ENCODE peak calls at places on chromosomes 12 and 14, in seven cellular contexts. One of them, this sample, is unnamed. For H3K4me1 and H3K36me3, the result is how much of the 10 kb centered on the place peaks cover.

GRCh38 chr12:78121969-78122610 is 291.4 kb downstream of the NAV3 start:
- DNase-seq in tibial nerve: no peak
- DNase-seq in colonic mucosa: no peak
- DNase-seq in CD8-positive, alpha-beta T cell: no peak
- DNase-seq in kidney: peak
- DNase-seq in GM23248: peak
- DNase-seq in fibroblast of lung: peak
- DNase-seq in this sample: no peak

GRCh38 chr12:129520736-129521135 is 383.1 kb downstream of the TMEM132D start:
- DNase-seq in fibroblast of lung: peak
- DNase-seq in colonic mucosa: no peak
- DNase-seq in GM23248: no peak
- DNase-seq in kidney: no peak
- DNase-seq in tibial nerve: no peak
- DNase-seq in CD8-positive, alpha-beta T cell: no peak
- DNase-seq in this sample: no peak

GRCh38 chr14:92356677-92357076 is 33.7 kb downstream of the SLC24A4 start:
- DNase-seq in colonic mucosa: no peak
- DNase-seq in kidney: no peak
- DNase-seq in tibial nerve: no peak
- DNase-seq in fibroblast of lung: no peak
- DNase-seq in CD8-positive, alpha-beta T cell: no peak
- DNase-seq in GM23248: no peak
- DNase-seq in this sample: no peak

GRCh38 chr12:3683670-3684069 is 69.2 kb downstream of the CRACR2A start:
- DNase-seq in colonic mucosa: no peak
- DNase-seq in GM23248: peak
- DNase-seq in kidney: no peak
- DNase-seq in fibroblast of lung: peak
- DNase-seq in CD8-positive, alpha-beta T cell: no peak
- DNase-seq in tibial nerve: no peak
- DNase-seq in this sample: no peak

GRCh38 chr14:103932791-103933490 is 4.7 kb downstream of the TDRD9 start:
- DNase-seq in tibial nerve: no peak
- DNase-seq in GM23248: no peak
- DNase-seq in CD8-positive, alpha-beta T cell: no peak
- DNase-seq in fibroblast of lung: no peak
- DNase-seq in kidney: no peak
- DNase-seq in colonic mucosa: no peak
- DNase-seq in this sample: no peak

GRCh38 chr14:28468191-28469151 is 298.1 kb upstream of the FOXG1 start:
- DNase-seq in fibroblast of lung: peak
- DNase-seq in kidney: no peak
- DNase-seq in GM23248: no peak
- DNase-seq in colonic mucosa: no peak
- DNase-seq in tibial nerve: no peak
- DNase-seq in CD8-positive, alpha-beta T cell: no peak
- DNase-seq in this sample: no peak

GRCh38 chr14:68661226-68662225 is 131.3 kb downstream of the ZFP36L1 start:
- DNase-seq in tibial nerve: no peak
- DNase-seq in GM23248: no peak
- DNase-seq in CD8-positive, alpha-beta T cell: no peak
- DNase-seq in kidney: no peak
- DNase-seq in colonic mucosa: no peak
- DNase-seq in fibroblast of lung: no peak
- DNase-seq in this sample: no peak

GRCh38 chr14:20469890-20470858 is 968 bp downstream of the PNP start:
- DNase-seq in colonic mucosa: peak
- DNase-seq in tibial nerve: no peak
- DNase-seq in GM23248: peak
- DNase-seq in fibroblast of lung: peak
- DNase-seq in kidney: peak
- DNase-seq in CD8-positive, alpha-beta T cell: peak
- DNase-seq in this sample: peak

GRCh38 chr12:107590369-107591094 is 95.1 kb upstream of the PWP1 start:
- DNase-seq in GM23248: peak
- DNase-seq in tibial nerve: no peak
- DNase-seq in fibroblast of lung: no peak
- DNase-seq in colonic mucosa: no peak
- DNase-seq in CD8-positive, alpha-beta T cell: no peak
- DNase-seq in kidney: no peak
- DNase-seq in this sample: no peak

GRCh38 chr14:70665448-70666363 is 24.0 kb downstream of the TTC9 start:
- DNase-seq in kidney: peak
- DNase-seq in CD8-positive, alpha-beta T cell: no peak
- DNase-seq in fibroblast of lung: no peak
- DNase-seq in colonic mucosa: peak
- DNase-seq in GM23248: peak
- DNase-seq in tibial nerve: no peak
- DNase-seq in this sample: no peak

GRCh38 chr14:64944861-64945260 is 2.3 kb upstream of the GPX2 start:
- DNase-seq in GM23248: no peak
- DNase-seq in CD8-positive, alpha-beta T cell: no peak
- DNase-seq in fibroblast of lung: no peak
- DNase-seq in tibial nerve: no peak
- DNase-seq in kidney: peak
- DNase-seq in colonic mucosa: peak
- DNase-seq in this sample: no peak

GRCh38 chr14:64943981-64944520 is 1.5 kb upstream of the GPX2 start:
- DNase-seq in CD8-positive, alpha-beta T cell: no peak
- DNase-seq in kidney: peak
- DNase-seq in tibial nerve: no peak
- DNase-seq in GM23248: no peak
- DNase-seq in colonic mucosa: peak
- DNase-seq in fibroblast of lung: no peak
- DNase-seq in this sample: no peak

GRCh38 chr14:64943556-64943955 is 1.0 kb upstream of the GPX2 start:
- DNase-seq in GM23248: no peak
- DNase-seq in fibroblast of lung: no peak
- DNase-seq in tibial nerve: no peak
- DNase-seq in kidney: peak
- DNase-seq in colonic mucosa: peak
- DNase-seq in CD8-positive, alpha-beta T cell: no peak
- DNase-seq in this sample: no peak

GRCh38 chr14:64940336-64940910 is 2.1 kb downstream of the GPX2 start:
- DNase-seq in kidney: peak
- DNase-seq in tibial nerve: no peak
- DNase-seq in CD8-positive, alpha-beta T cell: no peak
- DNase-seq in colonic mucosa: no peak
- DNase-seq in fibroblast of lung: no peak
- DNase-seq in GM23248: no peak
- DNase-seq in this sample: no peak

DNA sequence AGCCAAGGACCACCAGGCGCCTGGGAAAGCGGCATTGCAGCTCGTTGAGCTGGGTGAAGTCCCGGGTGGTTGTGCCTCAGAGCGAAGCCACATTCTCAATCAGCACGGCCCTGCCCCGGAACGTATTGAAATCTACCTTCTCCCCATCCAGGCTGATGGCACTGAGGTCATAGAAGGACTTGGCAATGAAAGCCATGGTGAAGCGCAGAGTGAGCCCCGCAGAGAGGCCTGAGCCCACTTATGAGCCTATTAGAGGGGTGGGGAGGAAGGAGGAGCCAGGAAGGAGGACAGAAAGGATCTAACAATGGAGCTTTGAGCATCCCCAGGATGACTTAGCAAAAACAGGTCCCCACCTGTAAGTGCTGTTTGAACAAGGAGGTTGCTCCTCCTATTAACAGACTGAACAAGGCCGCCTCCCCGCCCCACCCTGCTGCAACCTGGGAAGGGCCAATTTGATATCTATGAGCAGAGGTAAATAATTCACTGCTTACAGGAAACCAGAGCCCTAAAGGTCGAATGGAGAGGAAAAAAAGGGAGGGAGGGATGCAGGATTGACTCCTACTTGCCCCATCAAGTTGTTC is at the start of gene GPX2:
- DNase-seq in CD8-positive, alpha-beta T cell: no peak
- DNase-seq in kidney: peak
- DNase-seq in colonic mucosa: peak
- DNase-seq in GM23248: no peak
- DNase-seq in fibroblast of lung: no peak
- DNase-seq in tibial nerve: no peak
- DNase-seq in this sample: no peak
- H3K4me1 ChIP-seq in CD8-positive, alpha-beta T cell: under half
- H3K4me1 ChIP-seq in kidney: under half
- H3K4me1 ChIP-seq in colonic mucosa: under half
- H3K4me1 ChIP-seq in GM23248: under half
- H3K4me1 ChIP-seq in fibroblast of lung: under half
- H3K4me1 ChIP-seq in tibial nerve: under half
- H3K4me1 ChIP-seq in this sample: under half

GRCh38 chr14:21521526-21521925 is 4.6 kb downstream of the SALL2 start:
- DNase-seq in kidney: no peak
- DNase-seq in colonic mucosa: no peak
- DNase-seq in GM23248: peak
- DNase-seq in CD8-positive, alpha-beta T cell: no peak
- DNase-seq in fibroblast of lung: peak
- DNase-seq in tibial nerve: no peak
- DNase-seq in this sample: no peak

GRCh38 chr14:21524575-21525518 is 1.3 kb downstream of the SALL2 start:
- DNase-seq in GM23248: no peak
- DNase-seq in tibial nerve: no peak
- DNase-seq in colonic mucosa: no peak
- DNase-seq in CD8-positive, alpha-beta T cell: no peak
- DNase-seq in kidney: no peak
- DNase-seq in fibroblast of lung: no peak
- DNase-seq in this sample: no peak

GRCh38 chr14:21523203-21523602 is 2.9 kb downstream of the SALL2 start:
- DNase-seq in fibroblast of lung: no peak
- DNase-seq in GM23248: no peak
- DNase-seq in CD8-positive, alpha-beta T cell: no peak
- DNase-seq in kidney: no peak
- DNase-seq in colonic mucosa: no peak
- DNase-seq in tibial nerve: no peak
- DNase-seq in this sample: no peak

GRCh38 chr14:21518725-21519124 is 7.4 kb downstream of the SALL2 start:
- DNase-seq in fibroblast of lung: no peak
- DNase-seq in GM23248: no peak
- DNase-seq in kidney: no peak
- DNase-seq in tibial nerve: no peak
- DNase-seq in colonic mucosa: no peak
- DNase-seq in CD8-positive, alpha-beta T cell: no peak
- DNase-seq in this sample: no peak

DNA sequence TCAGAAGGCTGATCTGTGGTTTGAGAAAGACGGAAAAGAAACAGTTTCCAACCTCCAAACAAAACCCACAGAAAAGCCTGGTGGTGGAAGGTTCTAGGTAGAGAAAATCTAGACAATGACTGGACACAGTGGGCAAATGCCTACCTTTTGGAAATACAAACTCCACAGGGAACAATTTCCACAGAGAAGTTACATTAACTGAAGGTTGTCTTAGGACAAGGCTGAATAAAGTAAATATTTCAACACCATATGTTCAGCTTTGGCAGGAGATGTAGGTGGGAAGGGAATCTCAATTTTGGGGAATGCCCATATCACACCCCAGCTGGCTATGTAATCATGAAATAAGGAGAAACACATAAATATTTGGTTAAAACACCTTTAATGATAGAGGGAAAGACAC is 5.4 kb downstream of the SALL2 start:
- DNase-seq in tibial nerve: no peak
- DNase-seq in colonic mucosa: no peak
- DNase-seq in GM23248: no peak
- DNase-seq in CD8-positive, alpha-beta T cell: no peak
- DNase-seq in fibroblast of lung: no peak
- DNase-seq in kidney: no peak
- DNase-seq in this sample: no peak
- H3K36me3 ChIP-seq in tibial nerve: under half
- H3K36me3 ChIP-seq in colonic mucosa: under half
- H3K36me3 ChIP-seq in GM23248: under half
- H3K36me3 ChIP-seq in CD8-positive, alpha-beta T cell: under half
- H3K36me3 ChIP-seq in fibroblast of lung: under half
- H3K36me3 ChIP-seq in kidney: under half
- H3K36me3 ChIP-seq in this sample: under half

GRCh38 chr12:32400866-32401265 is 1.5 kb downstream of the FGD4 start:
- DNase-seq in CD8-positive, alpha-beta T cell: no peak
- DNase-seq in tibial nerve: no peak
- DNase-seq in kidney: no peak
- DNase-seq in colonic mucosa: no peak
- DNase-seq in fibroblast of lung: no peak
- DNase-seq in GM23248: no peak
- DNase-seq in this sample: no peak
- H3K27ac ChIP-seq in CD8-positive, alpha-beta T cell: no peak
- H3K27ac ChIP-seq in tibial nerve: peak
- H3K27ac ChIP-seq in kidney: peak
- H3K27ac ChIP-seq in colonic mucosa: peak
- H3K27ac ChIP-seq in fibroblast of lung: no peak
- H3K27ac ChIP-seq in GM23248: no peak
- H3K27ac ChIP-seq in this sample: no peak

DNA sequence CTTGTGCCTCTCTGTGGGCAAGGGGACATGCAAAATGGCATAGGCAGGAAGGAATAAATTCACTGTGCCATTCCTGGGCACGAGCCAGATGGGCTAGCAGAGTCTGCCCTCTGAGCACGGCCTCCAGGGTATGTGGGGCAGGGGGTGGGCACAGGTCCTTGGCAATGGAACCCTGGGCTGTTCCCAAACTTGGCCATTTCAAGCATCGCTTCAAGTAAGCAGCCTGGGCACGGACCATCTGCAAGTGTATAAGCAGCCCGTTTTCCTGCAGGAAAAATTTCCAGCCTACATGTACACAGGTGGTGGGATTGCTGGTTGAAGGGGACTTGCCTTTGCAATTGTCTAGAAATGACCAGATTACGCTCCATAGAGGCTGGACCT is 40.3 kb downstream of the CCDC85C start:
- DNase-seq in colonic mucosa: no peak
- DNase-seq in CD8-positive, alpha-beta T cell: no peak
- DNase-seq in fibroblast of lung: no peak
- DNase-seq in kidney: no peak
- DNase-seq in GM23248: no peak
- DNase-seq in tibial nerve: no peak
- DNase-seq in this sample: no peak
- H3K4me1 ChIP-seq in colonic mucosa: under half
- H3K4me1 ChIP-seq in CD8-positive, alpha-beta T cell: under half
- H3K4me1 ChIP-seq in fibroblast of lung: under half
- H3K4me1 ChIP-seq in kidney: half or more
- H3K4me1 ChIP-seq in GM23248: under half
- H3K4me1 ChIP-seq in tibial nerve: half or more
- H3K4me1 ChIP-seq in this sample: under half

DNA sequence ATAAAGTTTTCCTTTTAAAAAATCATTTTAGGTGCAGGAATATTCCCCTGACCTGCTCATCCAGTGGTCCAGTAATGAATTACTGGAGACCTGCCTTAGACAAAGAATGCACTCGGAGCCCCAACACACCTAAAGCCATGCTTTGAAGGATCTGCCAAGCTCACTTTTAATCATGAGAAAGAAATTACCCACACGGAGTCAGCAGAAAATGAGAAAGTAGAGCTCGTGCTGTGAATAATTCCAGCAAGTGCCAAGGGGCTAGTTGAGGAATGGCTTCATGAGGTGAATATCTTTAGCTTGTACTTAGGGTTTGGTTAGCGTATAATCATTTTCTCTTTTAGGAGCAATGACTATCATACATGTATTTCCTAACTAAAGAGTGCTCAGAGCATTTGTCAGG is 98.2 kb downstream of the RMST start:
- DNase-seq in colonic mucosa: no peak
- DNase-seq in tibial nerve: no peak
- DNase-seq in kidney: no peak
- DNase-seq in GM23248: no peak
- DNase-seq in fibroblast of lung: no peak
- DNase-seq in CD8-positive, alpha-beta T cell: no peak
- DNase-seq in this sample: no peak
- H3K36me3 ChIP-seq in colonic mucosa: under half
- H3K36me3 ChIP-seq in tibial nerve: under half
- H3K36me3 ChIP-seq in kidney: under half
- H3K36me3 ChIP-seq in GM23248: under half
- H3K36me3 ChIP-seq in fibroblast of lung: under half
- H3K36me3 ChIP-seq in CD8-positive, alpha-beta T cell: under half
- H3K36me3 ChIP-seq in this sample: under half